ENCODE peak calls at places on chromosomes 7 and 10, in eight cellular contexts. X, R, E, P, C, I, Y and G are unnamed samples. For H3K4me1 and H3K27me3, the result is how much of the 10 kb centered on the place peaks cover.

GRCh38 chr10:1182280-1183032 is 126.3 kb downstream of the WDR37 start:
- DNase-seq in X (no peak), R (no peak), E (no peak), P (no peak), C (no peak), I (no peak), Y (no peak), G (peak)

GRCh38 chr7:3887071-3887691 is 586.1 kb downstream of the SDK1 start:
- DNase-seq in X (no peak), R (no peak), E (no peak), P (peak), C (no peak), I (no peak), Y (no peak), G (no peak)

GRCh38 chr7:69457912-69458491 is 140.3 kb upstream of the AUTS2 start:
- DNase-seq in X (no peak), R (peak), E (no peak), P (peak), C (peak), I (no peak), Y (no peak), G (peak)

GRCh38 chr10:60312818-60313588 is 76.7 kb downstream of the ANK3 start:
- DNase-seq in X (no peak), R (peak), E (no peak), P (no peak), C (no peak), I (no peak), Y (no peak), G (no peak)

GRCh38 chr10:61784354-61785131 is 117.0 kb upstream of the ARID5B start:
- DNase-seq in X (no peak), R (no peak), E (no peak), P (no peak), C (no peak), I (no peak), Y (no peak), G (no peak)

GRCh38 chr7:34675749-34676374 is 17.8 kb downstream of the NPSR1 start:
- DNase-seq in X (no peak), R (peak), E (no peak), P (peak), C (no peak), I (peak), Y (no peak), G (peak)

GRCh38 chr7:148800677-148801076 is 83.4 kb downstream of the EZH2 start:
- DNase-seq in X (no peak), R (no peak), E (no peak), P (no peak), C (no peak), I (no peak), Y (no peak), G (no peak)

GRCh38 chr10:11610855-11611247 is 599 bp downstream of the USP6NL start:
- DNase-seq in X (peak), R (peak), E (no peak), P (peak), C (peak), I (peak), Y (no peak), G (peak)

GRCh38 chr7:132148876-132149275 is 427.4 kb downstream of the PLXNA4 start:
- DNase-seq in X (no peak), R (no peak), E (no peak), P (no peak), C (no peak), I (no peak), Y (no peak), G (no peak)

GRCh38 chr10:28633750-28634149 is 43.6 kb upstream of the BAMBI start:
- DNase-seq in X (no peak), R (no peak), E (no peak), P (peak), C (no peak), I (no peak), Y (no peak), G (no peak)

GRCh38 chr7:159115601-159116501 is 28.8 kb downstream of the VIPR2 start:
- DNase-seq in X (peak), R (no peak), E (no peak), P (no peak), C (no peak), I (no peak), Y (no peak), G (peak)

GRCh38 chr10:42112331-42113157 is 525.8 kb downstream of the ZNF33B start:
- DNase-seq in X (no peak), R (no peak), E (no peak), P (no peak), C (no peak), I (no peak), Y (no peak), G (no peak)

GRCh38 chr7:22400933-22401553 is 44.1 kb upstream of the RAPGEF5 start:
- DNase-seq in X (no peak), R (no peak), E (no peak), P (no peak), C (no peak), I (no peak), Y (no peak), G (no peak)

GRCh38 chr10:97494863-97495506 is 3.2 kb downstream of the MMS19 start:
- DNase-seq in X (no peak), R (peak), E (no peak), P (peak), C (no peak), I (no peak), Y (no peak), G (peak)

DNA sequence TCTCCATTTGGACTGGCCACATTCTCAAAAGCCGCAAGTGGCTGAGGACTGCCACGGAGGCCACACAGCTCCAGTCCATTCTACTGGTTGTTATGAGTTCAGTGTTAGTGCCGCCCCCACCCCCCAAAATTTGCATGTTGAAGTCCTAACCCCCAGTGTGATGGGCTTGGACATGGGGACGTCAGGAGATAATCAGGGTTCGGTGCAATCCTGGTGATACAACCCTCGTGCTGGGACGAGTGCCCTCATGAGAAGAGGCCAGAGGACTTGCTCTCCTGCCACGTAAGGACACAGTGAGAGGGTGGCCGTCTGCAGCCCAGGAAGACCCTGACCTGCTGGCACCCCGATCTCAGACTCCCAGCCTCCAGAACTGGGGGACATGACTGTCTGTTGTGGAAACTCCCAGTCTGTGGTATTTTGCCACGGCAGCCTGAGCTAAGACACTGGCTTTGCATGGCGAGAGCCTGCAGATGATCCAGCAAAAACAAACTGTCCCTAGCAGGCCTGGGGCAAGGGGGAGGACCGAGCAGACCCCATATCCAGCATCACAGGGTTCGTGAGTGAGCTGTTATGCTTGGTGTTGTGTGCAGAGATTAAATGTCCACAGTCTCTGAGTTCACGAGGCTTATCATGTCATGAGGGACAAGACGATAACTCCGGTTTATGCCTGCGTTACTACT is 41.5 kb upstream of the INSIG1 start:
- DNase-seq in X (no peak), R (no peak), E (no peak), P (no peak), C (no peak), I (no peak), Y (no peak), G (no peak)
- H3K4me1 ChIP-seq in X (under half), R (under half), E (under half), P (under half), C (under half), I (under half), Y (under half), G (under half)

GRCh38 chr10:101132636-101133473 is 1.8 kb downstream of the TLX1 start:
- DNase-seq in X (no peak), R (no peak), E (no peak), P (no peak), C (no peak), I (no peak), Y (no peak), G (peak)

GRCh38 chr10:101133489-101134298 is 2.6 kb downstream of the TLX1 start:
- DNase-seq in X (no peak), R (no peak), E (no peak), P (peak), C (no peak), I (no peak), Y (no peak), G (peak)

GRCh38 chr10:101130141-101130540 is 959 bp upstream of the TLX1 start:
- DNase-seq in X (no peak), R (no peak), E (no peak), P (no peak), C (no peak), I (no peak), Y (no peak), G (no peak)

GRCh38 chr10:101131962-101132635 is 999 bp downstream of the TLX1 start:
- DNase-seq in X (no peak), R (no peak), E (no peak), P (no peak), C (no peak), I (no peak), Y (no peak), G (peak)

DNA sequence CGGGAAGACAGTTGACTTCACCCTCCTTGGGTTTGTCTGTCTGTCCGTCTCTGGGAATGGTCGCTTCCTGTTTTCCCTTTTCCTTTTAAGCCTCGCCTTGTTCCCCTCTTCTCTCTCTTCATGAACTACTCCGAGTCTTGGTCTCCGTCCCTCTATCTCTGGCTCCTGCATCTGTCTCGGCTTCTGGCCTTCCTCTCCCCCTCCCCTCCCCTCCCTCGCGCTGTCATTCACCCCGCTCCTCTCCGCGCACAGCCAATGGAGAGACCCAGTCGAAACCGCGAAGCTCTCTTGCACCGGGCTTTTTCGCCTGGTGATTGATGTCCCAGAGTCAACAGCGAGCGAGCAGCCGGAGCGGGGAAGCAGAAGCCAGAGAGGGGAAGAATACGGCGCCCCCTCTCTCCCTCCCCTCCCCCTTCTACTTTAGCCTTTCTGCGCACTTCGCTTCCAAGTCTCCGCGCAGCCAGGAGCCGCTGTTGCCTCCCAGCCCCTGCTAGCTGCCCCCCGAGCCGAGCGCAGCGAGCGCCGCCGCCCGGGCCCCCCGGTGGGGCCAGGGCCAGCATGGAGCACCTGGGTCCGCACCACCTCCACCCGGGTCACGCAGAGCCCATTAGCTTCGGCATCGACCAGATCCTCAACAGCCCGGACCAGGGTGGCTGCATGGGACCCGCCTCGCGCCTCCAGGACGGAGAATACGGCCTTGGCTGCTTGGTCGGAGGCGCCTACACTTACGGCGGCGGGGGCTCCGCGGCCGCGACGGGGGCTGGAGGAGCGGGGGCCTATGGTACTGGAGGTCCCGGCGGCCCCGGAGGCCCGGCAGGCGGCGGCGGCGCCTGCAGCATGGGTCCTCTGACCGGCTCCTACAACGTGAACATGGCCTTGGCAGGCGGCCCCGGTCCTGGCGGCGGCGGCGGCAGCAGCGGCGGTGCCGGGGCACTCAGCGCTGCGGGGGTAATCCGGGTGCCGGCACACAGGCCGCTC is at the start of gene TLX1:
- DNase-seq in X (no peak), R (no peak), E (no peak), P (peak), C (no peak), I (no peak), Y (no peak), G (peak)
- H3K27me3 ChIP-seq in X (under half), R (half or more), E (under half), P (half or more), C (half or more), I (half or more), Y (under half), G (half or more)

GRCh38 chr10:129655679-129656031 is 188.6 kb downstream of the MGMT start:
- DNase-seq in X (no peak), R (no peak), E (no peak), P (no peak), C (no peak), I (no peak), Y (no peak), G (no peak)

GRCh38 chr10:129656642-129657041 is 189.6 kb downstream of the MGMT start:
- DNase-seq in X (no peak), R (no peak), E (no peak), P (peak), C (no peak), I (no peak), Y (no peak), G (peak)

GRCh38 chr10:129654461-129654860 is 187.4 kb downstream of the MGMT start:
- DNase-seq in X (no peak), R (no peak), E (no peak), P (no peak), C (no peak), I (no peak), Y (no peak), G (peak)

GRCh38 chr10:129653861-129654260 is 186.8 kb downstream of the MGMT start:
- DNase-seq in X (no peak), R (no peak), E (no peak), P (no peak), C (no peak), I (no peak), Y (no peak), G (no peak)

GRCh38 chr10:129655007-129655678 is 188.1 kb downstream of the MGMT start:
- DNase-seq in X (no peak), R (no peak), E (no peak), P (no peak), C (no peak), I (no peak), Y (no peak), G (peak)
- H3K4me1 ChIP-seq in X (under half), R (under half), E (under half), P (under half), C (under half), I (under half), Y (under half), G (under half)

DNA sequence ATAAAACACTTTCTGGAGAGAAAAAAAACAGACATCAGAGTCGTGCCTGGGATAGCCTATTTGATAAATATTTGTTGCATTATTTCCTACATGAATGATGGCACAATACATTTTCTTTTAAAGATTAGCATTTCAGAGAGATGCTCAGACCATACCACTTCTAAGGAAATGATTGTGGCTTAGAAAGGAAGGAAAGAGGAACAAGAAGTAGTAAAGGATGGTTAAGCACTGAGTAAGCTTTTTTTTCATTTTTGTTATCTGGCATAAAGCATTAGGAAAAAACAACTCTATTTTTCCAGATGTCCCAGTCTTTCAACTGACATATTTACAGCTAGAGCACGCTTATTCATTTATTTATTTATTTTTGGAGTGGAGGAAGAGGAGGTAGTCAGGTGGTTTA is 258.8 kb upstream of the TEX47 start:
- DNase-seq in X (no peak), R (no peak), E (no peak), P (no peak), C (no peak), I (no peak), Y (no peak), G (no peak)
- H3K27me3 ChIP-seq in X (under half), R (under half), E (under half), P (under half), C (under half), I (under half), Y (under half), G (under half)

DNA sequence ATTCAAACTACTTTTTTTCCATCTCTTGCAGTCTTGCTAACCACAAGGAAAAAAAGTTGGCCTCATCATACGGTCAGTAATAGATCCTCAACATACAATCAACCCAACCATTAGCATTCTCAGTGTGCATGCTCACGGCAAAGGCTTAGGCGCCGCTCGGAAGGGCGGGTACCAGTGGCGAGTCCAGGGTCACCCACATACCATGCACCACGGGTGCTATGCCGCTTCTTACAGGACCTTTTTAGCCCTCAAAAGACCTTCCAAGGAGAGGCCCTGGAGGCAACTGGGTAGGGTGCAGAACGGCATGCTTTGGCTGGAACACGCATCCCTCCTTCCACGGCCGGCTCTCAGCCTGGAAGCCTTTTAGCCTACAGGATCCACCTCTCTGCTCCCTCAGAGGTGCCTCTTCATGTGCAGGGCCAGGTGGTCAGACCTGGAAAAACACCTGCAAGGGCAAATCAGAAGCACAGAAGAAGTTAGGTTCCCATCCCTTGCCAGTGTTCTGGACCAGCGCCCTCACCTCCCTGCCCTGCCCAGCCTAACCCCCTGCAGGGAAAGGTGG is 5.8 kb downstream of the KLF6 start:
- DNase-seq in X (no peak), R (no peak), E (no peak), P (no peak), C (no peak), I (no peak), Y (no peak), G (peak)
- H3K4me1 ChIP-seq in X (under half), R (half or more), E (half or more), P (under half), C (under half), I (under half), Y (under half), G (under half)

GRCh38 chr7:158106272-158106671 is 481.4 kb downstream of the PTPRN2 start:
- DNase-seq in X (no peak), R (no peak), E (no peak), P (no peak), C (no peak), I (peak), Y (no peak), G (no peak)
- H3K27me3 ChIP-seq in X (under half), R (under half), E (under half), P (under half), C (under half), I (under half), Y (under half), G (under half)

DNA sequence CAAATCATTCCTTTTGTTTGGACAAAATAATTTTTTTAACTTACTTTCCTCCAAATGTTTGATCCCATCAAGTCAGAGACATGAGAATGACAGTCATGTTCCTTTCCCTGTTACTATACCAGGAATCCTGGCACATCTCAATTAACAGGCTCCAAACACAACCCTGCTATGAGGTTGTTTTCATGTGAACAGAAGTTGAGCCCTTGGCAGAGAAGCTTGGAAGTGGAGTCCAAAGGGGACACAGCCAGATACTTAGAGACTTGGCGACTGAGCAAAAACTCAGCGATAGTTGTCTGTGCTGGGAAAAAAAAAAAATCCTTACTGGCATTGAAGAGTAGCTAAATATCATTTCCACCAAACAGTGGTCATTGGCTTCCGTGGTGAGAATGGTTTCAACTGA is 12.8 kb downstream of the TUBAL3 start:
- DNase-seq in X (no peak), R (no peak), E (no peak), P (no peak), C (no peak), I (no peak), Y (no peak), G (no peak)
- H3K4me1 ChIP-seq in X (under half), R (under half), E (under half), P (under half), C (under half), I (under half), Y (under half), G (under half)

GRCh38 chr7:23430902-23431259 is 39.4 kb downstream of the IGF2BP3 start:
- DNase-seq in X (no peak), R (no peak), E (no peak), P (no peak), C (no peak), I (no peak), Y (no peak), G (no peak)
- H3K27me3 ChIP-seq in X (under half), R (under half), E (under half), P (under half), C (under half), I (under half), Y (under half), G (under half)